ENCODE peak calls at places on chromosomes 12 and 14, in four cellular contexts. S, E, L and I are unnamed samples.

GRCh38 chr14:28398501-28398900 is 368.1 kb upstream of the FOXG1 start:
- DNase-seq in S (no peak), E (no peak), L (no peak), I (no peak)

GRCh38 chr12:59131462-59131861 is 211.2 kb upstream of the LRIG3 start:
- DNase-seq in S (no peak), E (no peak), L (no peak), I (no peak)

GRCh38 chr12:117499759-117500485 is 138.5 kb upstream of the NOS1 start:
- DNase-seq in S (no peak), E (no peak), L (no peak), I (no peak)

GRCh38 chr12:109841356-109841755 is 8.2 kb upstream of the TRPV4 start:
- DNase-seq in S (no peak), E (no peak), L (no peak), I (no peak)

GRCh38 chr12:132099739-132100138 is 44.4 kb downstream of the DDX51 start:
- DNase-seq in S (no peak), E (no peak), L (no peak), I (no peak)

GRCh38 chr12:132395908-132396305 is 66.5 kb upstream of the GALNT9 start:
- DNase-seq in S (no peak), E (no peak), L (no peak), I (no peak)

GRCh38 chr14:78164226-78164853 is 5.8 kb upstream of the NRXN3 start:
- DNase-seq in S (no peak), E (peak; percentile 31), L (peak; percentile 24), I (no peak)

GRCh38 chr12:18580286-18580685 is 157.5 kb downstream of the PLCZ1 start:
- DNase-seq in S (no peak), E (no peak), L (no peak), I (peak; percentile 8)

GRCh38 chr12:38056701-38057689 is 259.6 kb upstream of the ALG10B start:
- DNase-seq in S (no peak), E (no peak), L (peak; percentile 97), I (no peak)

GRCh38 chr14:85579957-85580356 is 50.0 kb downstream of the FLRT2 start:
- DNase-seq in S (no peak), E (no peak), L (no peak), I (no peak)

GRCh38 chr14:92386637-92387036 is 63.7 kb downstream of the SLC24A4 start:
- DNase-seq in S (no peak), E (no peak), L (no peak), I (no peak)

GRCh38 chr14:44963775-44964380 is 1.9 kb downstream of the TOGARAM1 start:
- DNase-seq in S (no peak), E (no peak), L (peak; percentile 33), I (no peak)

GRCh38 chr14:76261371-76261811 is 109.7 kb downstream of the GPATCH2L start:
- DNase-seq in S (no peak), E (no peak), L (no peak), I (peak; percentile 13)

GRCh38 chr12:7190268-7191055 is 976 bp downstream of the PEX5 start:
- DNase-seq in S (no peak), E (peak; percentile 32), L (no peak), I (peak; percentile 35)

GRCh38 chr12:56766535-56766934 is 3.4 kb downstream of the HSD17B6 start:
- DNase-seq in S (no peak), E (no peak), L (no peak), I (no peak)
- H3K4me3 ChIP-seq in S (no peak overlapping the region), E (no peak overlapping the region), L (no peak overlapping the region), I (no peak overlapping the region)

GRCh38 chr14:103001651-103002396 is 55.5 kb downstream of the CDC42BPB start:
- DNase-seq in S (no peak), E (peak; percentile 21), L (no peak), I (no peak)

GRCh38 chr14:102998393-102998792 is 59.0 kb downstream of the CDC42BPB start:
- DNase-seq in S (no peak), E (no peak), L (peak; percentile 72), I (no peak)

GRCh38 chr14:103001226-103001625 is 56.1 kb downstream of the CDC42BPB start:
- DNase-seq in S (no peak), E (no peak), L (no peak), I (no peak)

GRCh38 chr14:102999227-102999895 is 58.0 kb downstream of the CDC42BPB start:
- DNase-seq in S (no peak), E (no peak), L (no peak), I (no peak)

GRCh38 chr14:103000291-103000921 is 56.9 kb downstream of the CDC42BPB start:
- DNase-seq in S (no peak), E (no peak), L (no peak), I (no peak)
- TF ChIP-seq CTCF in S (no peak), E (no peak), L (no peak), I (no peak)

GRCh38 chr14:20707622-20708021 is 19.1 kb downstream of the ANG start:
- DNase-seq in S (no peak), E (no peak), L (peak; percentile 70), I (peak; percentile 69)

GRCh38 chr14:20711275-20712069 is 22.9 kb downstream of the ANG start:
- DNase-seq in S (no peak), E (no peak), L (no peak), I (no peak)

DNA sequence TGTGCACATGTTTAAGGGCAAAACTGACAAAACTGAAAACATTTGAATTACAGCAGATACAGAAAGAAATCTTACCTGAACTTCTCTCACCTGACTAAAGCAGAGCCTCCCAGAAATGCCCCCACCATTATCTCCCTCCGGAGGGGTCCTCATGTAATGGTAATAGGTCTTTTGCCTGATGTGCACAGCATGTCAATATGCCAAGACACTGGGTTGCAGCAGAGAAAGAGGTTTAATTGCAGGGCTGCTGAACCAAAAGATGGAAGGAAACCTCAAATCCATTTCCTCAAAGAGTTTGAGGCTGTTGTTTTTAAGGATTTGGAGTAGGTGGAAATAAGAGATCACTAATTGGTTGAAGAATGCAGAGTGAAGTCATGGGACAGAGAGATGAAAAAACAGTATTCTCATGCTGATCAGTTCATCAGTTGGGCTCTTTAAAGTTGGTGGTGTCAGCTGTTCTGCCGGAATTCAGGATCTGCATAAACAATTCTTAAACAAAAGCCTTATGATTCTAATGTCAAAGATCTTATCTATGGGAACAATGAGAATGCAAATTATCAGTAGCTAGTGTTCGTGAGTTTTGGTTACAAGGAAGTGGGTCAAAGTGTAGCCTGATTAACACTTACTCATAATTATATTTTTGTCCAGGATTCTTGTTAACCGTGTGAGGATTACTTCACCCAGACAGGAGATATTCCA is 18.2 kb downstream of the ANG start:
- DNase-seq in S (no peak), E (no peak), L (no peak), I (peak; percentile 51)
- H3K4me3 ChIP-seq in S (no peak overlapping the region), E (no peak overlapping the region), L (no peak overlapping the region), I (no peak overlapping the region)

GRCh38 chr12:54036620-54037359 is 3.9 kb downstream of the HOXC5 start:
- DNase-seq in S (no peak), E (no peak), L (peak; percentile 83), I (no peak)
- TF ChIP-seq CTCF in S (peak; percentile 51), E (no peak), L (no peak), I (no peak)